ENCODE peak calls at places on chromosomes 1 and 21, in ten cellular contexts. A, Y, M, O, T, P, U, J, E and Q are unnamed samples.

GRCh38 chr1:192579319-192579738 is 3.8 kb downstream of the RGS1 start:
- DNase-seq in A (no peak), M (no peak), J (no peak), O (peak), T (no peak), Y (no peak), P (no peak), E (no peak), U (no peak), Q (no peak)

GRCh38 chr1:206551296-206551984 is 44.1 kb downstream of the RASSF5 start:
- DNase-seq in A (no peak), Y (no peak), J (no peak), O (no peak), T (no peak), M (no peak), P (no peak), E (no peak), U (no peak), Q (no peak)

GRCh38 chr1:230077011-230077410 is 10.0 kb downstream of the GALNT2 start:
- DNase-seq in Y (no peak), A (no peak), M (no peak), O (no peak), E (no peak), J (no peak), T (no peak), P (no peak), U (no peak), Q (no peak)

GRCh38 chr21:38915546-38915945 is 109.8 kb downstream of the ETS2 start:
- DNase-seq in M (no peak), O (no peak), Y (no peak), A (peak), E (no peak), U (peak), J (no peak), P (no peak), T (no peak), Q (no peak)

GRCh38 chr1:57572016-57572415 is 148.2 kb upstream of the DAB1 start:
- DNase-seq in M (no peak), U (no peak), A (peak), Y (no peak), E (no peak), T (no peak), O (no peak), J (no peak), P (no peak), Q (no peak)

GRCh38 chr1:180181048-180181447 is 26.4 kb downstream of the QSOX1 start:
- DNase-seq in P (peak), U (no peak), Y (no peak), M (peak), E (peak), A (peak), O (no peak), T (no peak), J (no peak), Q (no peak)

GRCh38 chr1:12161662-12162458 is 4.9 kb upstream of the TNFRSF1B start:
- DNase-seq in Y (peak), U (peak), A (peak), M (peak), J (peak), T (peak), E (peak), P (peak), O (no peak), Q (peak)

GRCh38 chr1:112395261-112395831 is 668 bp upstream of the CTTNBP2NL start:
- DNase-seq in A (peak), U (no peak), M (no peak), Y (no peak), O (no peak), E (no peak), J (no peak), T (no peak), P (no peak), Q (no peak)

GRCh38 chr1:1876335-1876935 is 14.5 kb downstream of the GNB1 start:
- DNase-seq in M (no peak), A (no peak), Y (no peak), E (no peak), T (no peak), O (no peak), P (no peak), J (no peak), U (no peak), Q (no peak)

GRCh38 chr21:38790038-38790437 is 15.7 kb upstream of the ETS2 start:
- DNase-seq in T (no peak), Y (no peak), U (no peak), J (no peak), P (no peak), O (no peak), M (no peak), A (no peak), E (no peak), Q (no peak)

GRCh38 chr1:162733336-162733590 is 57.2 kb upstream of the HSD17B7 start:
- DNase-seq in U (no peak), T (no peak), P (no peak), Y (no peak), O (no peak), J (no peak), E (no peak), M (no peak), A (no peak), Q (no peak)

GRCh38 chr1:147246044-147246690 is 3.7 kb downstream of the CHD1L start:
- DNase-seq in Y (no peak), A (no peak), P (no peak), T (no peak), U (no peak), E (no peak), J (no peak), O (no peak), M (no peak), Q (no peak)

GRCh38 chr1:175840787-175841186 is 97.4 kb upstream of the TNR start:
- DNase-seq in M (no peak), O (no peak), J (no peak), U (no peak), A (no peak), T (no peak), Y (no peak), P (no peak), E (no peak), Q (no peak)

GRCh38 chr1:96845464-96845863 is 123.9 kb downstream of the PTBP2 start:
- DNase-seq in E (no peak), A (peak), U (no peak), M (peak), Y (peak), P (no peak), T (no peak), O (no peak), J (no peak), Q (no peak)

GRCh38 chr1:93584238-93585003 is 97.2 kb downstream of the BCAR3 start:
- DNase-seq in Y (no peak), T (no peak), J (no peak), A (peak), U (peak), M (peak), E (no peak), O (no peak), P (no peak), Q (peak)

GRCh38 chr1:179127163-179127895 is 45.5 kb downstream of the TOR3A start:
- DNase-seq in E (no peak), M (no peak), A (no peak), U (no peak), P (no peak), O (no peak), J (no peak), Y (no peak), T (no peak), Q (no peak)

GRCh38 chr1:18575620-18576019 is 55.0 kb upstream of the PAX7 start:
- DNase-seq in T (no peak), U (peak), A (peak), M (peak), O (no peak), P (peak), J (peak), E (peak), Y (no peak), Q (no peak)

GRCh38 chr1:29218223-29218622 is 12.5 kb downstream of the MECR start:
- DNase-seq in M (no peak), O (no peak), E (no peak), U (no peak), T (no peak), P (no peak), Y (no peak), J (no peak), A (no peak), Q (no peak)

GRCh38 chr1:10756842-10757241 is 39.6 kb downstream of the CASZ1 start:
- DNase-seq in J (no peak), Y (no peak), E (no peak), T (no peak), O (no peak), U (no peak), A (no peak), P (no peak), M (no peak), Q (no peak)

GRCh38 chr1:20678599-20678998 is 17.4 kb upstream of the DDOST start:
- DNase-seq in M (no peak), P (no peak), Y (peak), T (no peak), A (no peak), E (no peak), O (no peak), J (no peak), U (no peak), Q (no peak)

GRCh38 chr1:8816831-8817412 is 518 bp downstream of the RERE start:
- DNase-seq in A (peak), O (no peak), M (peak), J (peak), P (peak), T (no peak), E (peak), Y (peak), U (peak), Q (no peak)

GRCh38 chr1:30489737-30490389 is 233.5 kb downstream of the MATN1 start:
- DNase-seq in P (no peak), M (no peak), E (peak), Y (no peak), T (no peak), O (no peak), A (no peak), J (no peak), U (no peak), Q (no peak)

GRCh38 chr1:213260322-213261075 is 209.5 kb downstream of the RPS6KC1 start:
- DNase-seq in M (no peak), U (no peak), A (no peak), O (no peak), T (no peak), Y (no peak), E (no peak), J (no peak), P (no peak), Q (no peak)

GRCh38 chr1:110464340-110464739 is 13.4 kb downstream of the PROK1 start:
- DNase-seq in J (no peak), Y (no peak), O (no peak), E (no peak), M (peak), U (no peak), T (no peak), A (no peak), P (no peak), Q (peak)

GRCh38 chr21:25025596-25025995 is 581.7 kb downstream of the MRPL39 start:
- DNase-seq in O (no peak), E (no peak), T (no peak), Y (no peak), U (no peak), P (no peak), M (no peak), J (no peak), A (no peak), Q (no peak)

GRCh38 chr1:1275836-1276235 is 2.2 kb upstream of the UBE2J2 start:
- DNase-seq in A (no peak), O (no peak), P (no peak), T (no peak), Y (no peak), E (no peak), U (no peak), J (no peak), M (no peak), Q (no peak)

GRCh38 chr21:43368685-43369084 is 58.2 kb downstream of the SIK1 start:
- DNase-seq in T (no peak), U (no peak), A (no peak), J (no peak), Y (no peak), E (no peak), P (no peak), O (no peak), M (no peak), Q (no peak)

GRCh38 chr1:244062136-244062535 is 11.1 kb downstream of the ZBTB18 start:
- DNase-seq in A (no peak), O (no peak), U (no peak), T (no peak), J (no peak), Y (no peak), M (no peak), P (no peak), E (no peak), Q (no peak)

GRCh38 chr21:15631342-15631741 is 98.4 kb upstream of the USP25 start:
- DNase-seq in P (no peak), Y (no peak), U (no peak), T (no peak), O (peak), A (no peak), J (no peak), M (peak), E (no peak), Q (no peak)

GRCh38 chr1:153922076-153922837 is 515 bp downstream of the GATAD2B start:
- DNase-seq in P (peak), U (peak), Y (no peak), T (no peak), M (peak), O (no peak), J (peak), A (peak), E (no peak), Q (no peak)

GRCh38 chr1:93079685-93080141 is 630 bp downstream of the MTF2 start:
- DNase-seq in E (peak), Y (peak), U (peak), T (no peak), O (no peak), M (peak), J (no peak), P (peak), A (peak), Q (peak)

GRCh38 chr21:27700974-27701614 is 734.2 kb upstream of the ADAMTS5 start:
- DNase-seq in U (peak), M (peak), J (peak), Y (no peak), E (peak), A (peak), T (no peak), P (peak), O (peak), Q (peak)
- H3K4me3 ChIP-seq in U (no peak), M (no peak), J (peak), Y (no peak), E (no peak), A (no peak), T (no peak), P (no peak), O (no peak), Q (no peak)

GRCh38 chr1:61119085-61119484 is 36.7 kb downstream of the NFIA start:
- DNase-seq in E (no peak), M (peak), J (no peak), P (no peak), T (no peak), Y (no peak), U (no peak), O (no peak), A (no peak), Q (no peak)

GRCh38 chr1:61117283-61117682 is 34.9 kb downstream of the NFIA start:
- DNase-seq in P (no peak), O (no peak), T (no peak), J (no peak), E (no peak), Y (no peak), M (no peak), U (no peak), A (no peak), Q (no peak)

GRCh38 chr1:61116421-61116820 is 34.1 kb downstream of the NFIA start:
- DNase-seq in E (no peak), U (no peak), O (no peak), J (no peak), P (no peak), T (no peak), A (no peak), M (no peak), Y (no peak), Q (no peak)

GRCh38 chr1:61114178-61114870 is 32.0 kb downstream of the NFIA start:
- DNase-seq in J (no peak), T (no peak), P (no peak), U (no peak), A (no peak), Y (no peak), O (no peak), E (no peak), M (no peak), Q (no peak)

DNA sequence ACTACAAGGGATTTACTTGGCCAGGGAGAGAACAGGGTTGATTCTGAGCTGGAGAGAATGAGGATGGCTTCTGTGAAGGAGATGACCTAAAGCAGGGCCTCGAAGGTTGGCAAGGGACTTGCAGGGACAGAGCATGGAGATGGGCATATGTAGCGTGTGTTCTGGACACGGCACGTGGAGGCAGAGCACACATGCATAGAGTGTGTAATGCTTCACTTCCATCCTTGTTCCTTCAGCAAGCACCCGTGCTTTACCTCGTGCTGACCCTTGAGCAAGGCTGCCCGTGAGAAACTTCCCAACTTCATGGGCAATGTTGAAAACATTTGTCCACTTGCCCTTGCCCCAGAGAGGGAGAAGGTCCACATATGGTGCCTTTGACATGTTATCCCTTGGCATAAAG is 33.1 kb downstream of the NFIA start:
- DNase-seq in Y (no peak), J (no peak), M (no peak), E (no peak), P (no peak), T (no peak), O (no peak), U (no peak), A (no peak), Q (no peak)
- H3K4me3 ChIP-seq in Y (no peak), J (no peak), M (no peak), E (no peak), P (no peak), T (no peak), O (no peak), U (no peak), A (no peak), Q (no peak)

DNA sequence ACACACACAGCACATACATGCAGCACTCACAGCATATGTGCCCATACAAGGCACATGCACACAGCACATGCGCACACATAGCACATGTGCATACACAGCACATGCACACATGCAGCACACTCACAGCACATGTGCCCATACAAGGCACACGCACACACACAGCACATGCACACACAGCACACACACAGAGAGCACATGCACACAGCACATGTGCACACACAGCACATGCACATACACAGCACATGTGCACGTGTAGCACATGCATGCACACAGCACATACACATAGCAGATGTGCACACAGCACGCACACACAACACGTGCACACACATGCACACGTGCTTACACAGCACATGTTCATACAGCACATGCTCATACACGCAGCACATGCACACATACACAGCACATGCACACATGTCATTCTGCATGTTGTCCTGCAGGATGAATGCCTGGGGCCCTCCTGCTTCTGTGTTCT is 48.1 kb downstream of the PCNT start:
- DNase-seq in T (no peak), P (no peak), J (no peak), U (no peak), A (no peak), M (no peak), O (no peak), Y (no peak), E (no peak), Q (no peak)
- H3K4me3 ChIP-seq in T (no peak), P (no peak), J (no peak), U (no peak), A (no peak), M (no peak), O (no peak), Y (no peak), E (no peak), Q (no peak)

DNA sequence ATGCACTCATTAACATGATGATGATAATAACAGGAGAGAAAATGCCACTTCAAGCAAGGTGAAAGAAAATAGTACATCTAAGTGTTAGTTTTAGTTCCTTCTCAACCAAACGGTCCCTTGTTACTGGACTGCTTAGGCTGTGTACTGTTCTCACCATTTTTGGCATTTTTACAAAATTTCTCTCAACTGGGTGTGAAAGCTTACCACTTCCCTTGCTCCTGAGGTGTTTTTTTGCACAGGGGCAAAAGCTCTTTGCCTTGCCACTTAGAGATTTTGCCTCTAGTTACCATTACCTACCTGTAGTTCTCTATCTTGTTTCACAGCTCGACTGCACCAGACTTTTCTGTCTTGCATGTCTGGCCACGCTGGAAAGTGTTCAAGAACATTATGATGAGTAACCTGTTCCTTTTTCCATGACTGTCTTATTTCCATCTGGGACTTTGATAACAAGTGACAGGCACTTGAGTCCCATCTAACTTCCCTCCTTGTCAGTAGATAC is 10.7 kb downstream of the NEK7 start:
- DNase-seq in O (no peak), J (no peak), E (no peak), M (no peak), P (no peak), A (no peak), Y (peak), U (no peak), T (no peak), Q (no peak)
- H3K4me3 ChIP-seq in O (no peak), J (peak), E (no peak), M (no peak), P (no peak), A (no peak), Y (peak), U (no peak), T (no peak), Q (no peak)